ENCODE peak calls at places on chromosomes 16 and 17, in seven cellular contexts. One of them, this sample, is unnamed.

GRCh38 chr17:81130385-81131288 is 34.7 kb upstream of the PVALEF start:
- DNase-seq in IMR-90: no peak
- DNase-seq in tibial artery: no peak
- DNase-seq in left ventricle myocardium inferior: no peak
- DNase-seq in colonic mucosa: no peak
- DNase-seq in breast epithelium: no peak
- DNase-seq in MM.1S: no peak
- DNase-seq in this sample: no peak

GRCh38 chr17:65733314-65733713 is 171.9 kb upstream of the AXIN2 start:
- DNase-seq in IMR-90: no peak
- DNase-seq in tibial artery: no peak
- DNase-seq in left ventricle myocardium inferior: no peak
- DNase-seq in colonic mucosa: no peak
- DNase-seq in breast epithelium: no peak
- DNase-seq in MM.1S: no peak
- DNase-seq in this sample: no peak

GRCh38 chr17:17091856-17092756 is 49.8 kb downstream of the MPRIP start:
- DNase-seq in IMR-90: no peak
- DNase-seq in tibial artery: no peak
- DNase-seq in left ventricle myocardium inferior: no peak
- DNase-seq in colonic mucosa: no peak
- DNase-seq in breast epithelium: no peak
- DNase-seq in MM.1S: no peak
- DNase-seq in this sample: no peak

GRCh38 chr16:14013571-14014283 is 57.4 kb upstream of the MRTFB start:
- DNase-seq in IMR-90: peak; percentile 93
- DNase-seq in tibial artery: peak; percentile 75
- DNase-seq in left ventricle myocardium inferior: no peak
- DNase-seq in colonic mucosa: no peak
- DNase-seq in breast epithelium: no peak
- DNase-seq in MM.1S: no peak
- DNase-seq in this sample: no peak

GRCh38 chr16:84360170-84360569 is 8.2 kb upstream of the ATP2C2 start:
- DNase-seq in IMR-90: peak; percentile 25
- DNase-seq in tibial artery: no peak
- DNase-seq in left ventricle myocardium inferior: no peak
- DNase-seq in colonic mucosa: no peak
- DNase-seq in breast epithelium: no peak
- DNase-seq in MM.1S: no peak
- DNase-seq in this sample: no peak

GRCh38 chr17:28579526-28579925 is 2.8 kb upstream of the ALDOC start:
- DNase-seq in IMR-90: no peak
- DNase-seq in tibial artery: no peak
- DNase-seq in left ventricle myocardium inferior: no peak
- DNase-seq in colonic mucosa: no peak
- DNase-seq in breast epithelium: no peak
- DNase-seq in MM.1S: no peak
- DNase-seq in this sample: no peak

GRCh38 chr17:15651001-15651582 is 31.6 kb upstream of the FBXW10B start:
- DNase-seq in IMR-90: no peak
- DNase-seq in tibial artery: no peak
- DNase-seq in left ventricle myocardium inferior: no peak
- DNase-seq in colonic mucosa: peak; percentile 48
- DNase-seq in breast epithelium: no peak
- DNase-seq in MM.1S: no peak
- DNase-seq in this sample: no peak

GRCh38 chr17:82272495-82273326 is 789 bp downstream of the CSNK1D start:
- DNase-seq in IMR-90: no peak
- DNase-seq in tibial artery: peak; percentile 76
- DNase-seq in left ventricle myocardium inferior: peak; percentile 56
- DNase-seq in colonic mucosa: peak; percentile 60
- DNase-seq in breast epithelium: no peak
- DNase-seq in MM.1S: peak; percentile 23
- DNase-seq in this sample: peak; percentile 67

GRCh38 chr17:48728232-48729231 is at the start of gene HOXB13:
- DNase-seq in IMR-90: peak; percentile 39
- DNase-seq in tibial artery: no peak
- DNase-seq in left ventricle myocardium inferior: peak; percentile 32
- DNase-seq in colonic mucosa: peak; percentile 95
- DNase-seq in breast epithelium: no peak
- DNase-seq in MM.1S: peak; percentile 41
- DNase-seq in this sample: peak; percentile 78

GRCh38 chr17:39782481-39782880 is 44.7 kb downstream of the GRB7 start:
- DNase-seq in IMR-90: peak; percentile 8
- DNase-seq in tibial artery: no peak
- DNase-seq in left ventricle myocardium inferior: no peak
- DNase-seq in colonic mucosa: no peak
- DNase-seq in breast epithelium: no peak
- DNase-seq in MM.1S: no peak
- DNase-seq in this sample: no peak

GRCh38 chr16:48865511-48865910 is 255.5 kb upstream of the N4BP1 start:
- DNase-seq in IMR-90: no peak
- DNase-seq in tibial artery: no peak
- DNase-seq in left ventricle myocardium inferior: no peak
- DNase-seq in colonic mucosa: no peak
- DNase-seq in breast epithelium: no peak
- DNase-seq in MM.1S: no peak
- DNase-seq in this sample: no peak

GRCh38 chr16:48860341-48860740 is 250.4 kb upstream of the N4BP1 start:
- DNase-seq in IMR-90: no peak
- DNase-seq in tibial artery: no peak
- DNase-seq in left ventricle myocardium inferior: no peak
- DNase-seq in colonic mucosa: no peak
- DNase-seq in breast epithelium: no peak
- DNase-seq in MM.1S: no peak
- DNase-seq in this sample: no peak

GRCh38 chr16:48864055-48864454 is 254.1 kb upstream of the N4BP1 start:
- DNase-seq in IMR-90: no peak
- DNase-seq in tibial artery: no peak
- DNase-seq in left ventricle myocardium inferior: no peak
- DNase-seq in colonic mucosa: no peak
- DNase-seq in breast epithelium: no peak
- DNase-seq in MM.1S: no peak
- DNase-seq in this sample: no peak

GRCh38 chr16:48862087-48862532 is 252.1 kb upstream of the N4BP1 start:
- DNase-seq in IMR-90: peak; percentile 80
- DNase-seq in tibial artery: no peak
- DNase-seq in left ventricle myocardium inferior: no peak
- DNase-seq in colonic mucosa: peak; percentile 17
- DNase-seq in breast epithelium: no peak
- DNase-seq in MM.1S: no peak
- DNase-seq in this sample: no peak
- TF ChIP-seq CTCF in IMR-90: peak; percentile 49
- TF ChIP-seq CTCF in tibial artery: no peak
- TF ChIP-seq CTCF in left ventricle myocardium inferior: no peak
- TF ChIP-seq CTCF in colonic mucosa: no peak
- TF ChIP-seq CTCF in breast epithelium: no peak
- TF ChIP-seq CTCF in MM.1S: no peak
- TF ChIP-seq CTCF in this sample: no peak

GRCh38 chr17:41635121-41636097 is 11.0 kb upstream of the KRT17 start:
- DNase-seq in IMR-90: no peak
- DNase-seq in tibial artery: no peak
- DNase-seq in left ventricle myocardium inferior: peak; percentile 51
- DNase-seq in colonic mucosa: no peak
- DNase-seq in breast epithelium: no peak
- DNase-seq in MM.1S: no peak
- DNase-seq in this sample: peak; percentile 72

GRCh38 chr17:41632482-41633105 is 8.2 kb upstream of the KRT17 start:
- DNase-seq in IMR-90: no peak
- DNase-seq in tibial artery: no peak
- DNase-seq in left ventricle myocardium inferior: no peak
- DNase-seq in colonic mucosa: no peak
- DNase-seq in breast epithelium: no peak
- DNase-seq in MM.1S: no peak
- DNase-seq in this sample: no peak

GRCh38 chr17:41636652-41637051 is 12.3 kb upstream of the KRT17 start:
- DNase-seq in IMR-90: no peak
- DNase-seq in tibial artery: no peak
- DNase-seq in left ventricle myocardium inferior: no peak
- DNase-seq in colonic mucosa: no peak
- DNase-seq in breast epithelium: no peak
- DNase-seq in MM.1S: no peak
- DNase-seq in this sample: peak; percentile 67

GRCh38 chr17:41633498-41634197 is 9.3 kb upstream of the KRT17 start:
- DNase-seq in IMR-90: no peak
- DNase-seq in tibial artery: no peak
- DNase-seq in left ventricle myocardium inferior: no peak
- DNase-seq in colonic mucosa: no peak
- DNase-seq in breast epithelium: no peak
- DNase-seq in MM.1S: no peak
- DNase-seq in this sample: no peak

GRCh38 chr17:41634639-41635038 is 10.3 kb upstream of the KRT17 start:
- DNase-seq in IMR-90: no peak
- DNase-seq in tibial artery: no peak
- DNase-seq in left ventricle myocardium inferior: no peak
- DNase-seq in colonic mucosa: no peak
- DNase-seq in breast epithelium: no peak
- DNase-seq in MM.1S: no peak
- DNase-seq in this sample: peak; percentile 1
- H3K27ac ChIP-seq in IMR-90: no peak overlapping the region
- H3K27ac ChIP-seq in tibial artery: no peak overlapping the region
- H3K27ac ChIP-seq in left ventricle myocardium inferior: no peak overlapping the region
- H3K27ac ChIP-seq in colonic mucosa: no peak overlapping the region
- H3K27ac ChIP-seq in breast epithelium: peak overlapping the region; percentile 68
- H3K27ac ChIP-seq in MM.1S: no peak overlapping the region
- H3K27ac ChIP-seq in this sample: no peak overlapping the region

GRCh38 chr17:59377410-59377809 is 46.0 kb downstream of the YPEL2 start:
- DNase-seq in IMR-90: peak; percentile 49
- DNase-seq in tibial artery: peak; percentile 81
- DNase-seq in left ventricle myocardium inferior: no peak
- DNase-seq in colonic mucosa: no peak
- DNase-seq in breast epithelium: no peak
- DNase-seq in MM.1S: no peak
- DNase-seq in this sample: no peak
- H3K4me1 ChIP-seq in IMR-90: peaks cover 8% of the 10 kb centered on the region
- H3K4me1 ChIP-seq in tibial artery: peaks cover 95% of the 10 kb centered on the region
- H3K4me1 ChIP-seq in left ventricle myocardium inferior: peaks cover 100% of the 10 kb centered on the region
- H3K4me1 ChIP-seq in colonic mucosa: peaks cover 46% of the 10 kb centered on the region
- H3K4me1 ChIP-seq in breast epithelium: peaks cover 7% of the 10 kb centered on the region
- H3K4me1 ChIP-seq in MM.1S: peaks cover 39% of the 10 kb centered on the region
- H3K4me1 ChIP-seq in this sample: peaks cover 37% of the 10 kb centered on the region

GRCh38 chr17:36610472-36610871 is 9.1 kb downstream of the MRM1 start:
- DNase-seq in IMR-90: peak; percentile 33
- DNase-seq in tibial artery: no peak
- DNase-seq in left ventricle myocardium inferior: no peak
- DNase-seq in colonic mucosa: no peak
- DNase-seq in breast epithelium: no peak
- DNase-seq in MM.1S: no peak
- DNase-seq in this sample: no peak

GRCh38 chr17:36608280-36608679 is 6.9 kb downstream of the MRM1 start:
- DNase-seq in IMR-90: no peak
- DNase-seq in tibial artery: no peak
- DNase-seq in left ventricle myocardium inferior: no peak
- DNase-seq in colonic mucosa: no peak
- DNase-seq in breast epithelium: no peak
- DNase-seq in MM.1S: no peak
- DNase-seq in this sample: no peak

GRCh38 chr17:36611345-36612072 is 10.1 kb downstream of the MRM1 start:
- DNase-seq in IMR-90: peak; percentile 85
- DNase-seq in tibial artery: no peak
- DNase-seq in left ventricle myocardium inferior: no peak
- DNase-seq in colonic mucosa: no peak
- DNase-seq in breast epithelium: no peak
- DNase-seq in MM.1S: no peak
- DNase-seq in this sample: no peak

GRCh38 chr17:36609498-36609862 is 8.1 kb downstream of the MRM1 start:
- DNase-seq in IMR-90: no peak
- DNase-seq in tibial artery: no peak
- DNase-seq in left ventricle myocardium inferior: no peak
- DNase-seq in colonic mucosa: no peak
- DNase-seq in breast epithelium: no peak
- DNase-seq in MM.1S: no peak
- DNase-seq in this sample: no peak

GRCh38 chr17:36608794-36609497 is 7.6 kb downstream of the MRM1 start:
- DNase-seq in IMR-90: peak; percentile 66
- DNase-seq in tibial artery: no peak
- DNase-seq in left ventricle myocardium inferior: peak; percentile 27
- DNase-seq in colonic mucosa: peak; percentile 45
- DNase-seq in breast epithelium: no peak
- DNase-seq in MM.1S: peak; percentile 78
- DNase-seq in this sample: no peak
- TF ChIP-seq CTCF in IMR-90: peak; percentile 65
- TF ChIP-seq CTCF in tibial artery: no peak
- TF ChIP-seq CTCF in left ventricle myocardium inferior: peak; percentile 51
- TF ChIP-seq CTCF in colonic mucosa: no peak
- TF ChIP-seq CTCF in breast epithelium: no peak
- TF ChIP-seq CTCF in MM.1S: peak; percentile 43
- TF ChIP-seq CTCF in this sample: peak; percentile 20

This sample was measured in left lung.